ENCODE peak calls at places on chromosomes 2 and 18, in seven cellular contexts. One of them, this sample, is unnamed.

GRCh38 chr2:209162129-209162528 is 261.7 kb upstream of the MAP2 start:
- DNase-seq in memory B cell: no peak
- DNase-seq in activated naive CD4-positive, alpha-beta T cell treated with Interleukin-2 at 50 U/mL for 16 hours: no peak
- DNase-seq in lower lobe of right lung: no peak
- DNase-seq in neural crest cell: no peak
- DNase-seq in NCI-H1417: no peak
- DNase-seq in COLO829: no peak
- DNase-seq in this sample: no peak

GRCh38 chr2:173654896-173655265 is 300.2 kb downstream of the CDCA7 start:
- DNase-seq in neural crest cell: no peak
- DNase-seq in COLO829: no peak
- DNase-seq in lower lobe of right lung: no peak
- DNase-seq in NCI-H1417: no peak
- DNase-seq in activated naive CD4-positive, alpha-beta T cell treated with Interleukin-2 at 50 U/mL for 16 hours: no peak
- DNase-seq in memory B cell: no peak
- DNase-seq in this sample: no peak

GRCh38 chr2:231110551-231110950 is 14.3 kb downstream of the HTR2B start:
- DNase-seq in neural crest cell: no peak
- DNase-seq in NCI-H1417: no peak
- DNase-seq in activated naive CD4-positive, alpha-beta T cell treated with Interleukin-2 at 50 U/mL for 16 hours: no peak
- DNase-seq in lower lobe of right lung: no peak
- DNase-seq in memory B cell: no peak
- DNase-seq in COLO829: no peak
- DNase-seq in this sample: no peak

GRCh38 chr18:8898990-8899389 is 193.6 kb downstream of the MTCL1 start:
- DNase-seq in memory B cell: no peak
- DNase-seq in activated naive CD4-positive, alpha-beta T cell treated with Interleukin-2 at 50 U/mL for 16 hours: no peak
- DNase-seq in NCI-H1417: no peak
- DNase-seq in neural crest cell: no peak
- DNase-seq in lower lobe of right lung: no peak
- DNase-seq in COLO829: no peak
- DNase-seq in this sample: no peak

GRCh38 chr2:65794994-65795393 is 362.6 kb upstream of the SPRED2 start:
- DNase-seq in lower lobe of right lung: no peak
- DNase-seq in memory B cell: no peak
- DNase-seq in NCI-H1417: no peak
- DNase-seq in activated naive CD4-positive, alpha-beta T cell treated with Interleukin-2 at 50 U/mL for 16 hours: no peak
- DNase-seq in neural crest cell: no peak
- DNase-seq in COLO829: no peak
- DNase-seq in this sample: no peak

GRCh38 chr2:226320073-226320948 is 479.3 kb downstream of the IRS1 start:
- DNase-seq in COLO829: no peak
- DNase-seq in activated naive CD4-positive, alpha-beta T cell treated with Interleukin-2 at 50 U/mL for 16 hours: no peak
- DNase-seq in NCI-H1417: no peak
- DNase-seq in lower lobe of right lung: peak; percentile 61
- DNase-seq in neural crest cell: no peak
- DNase-seq in memory B cell: no peak
- DNase-seq in this sample: no peak

GRCh38 chr2:162798407-162798806 is 40.2 kb downstream of the KCNH7 start:
- DNase-seq in neural crest cell: no peak
- DNase-seq in NCI-H1417: no peak
- DNase-seq in lower lobe of right lung: no peak
- DNase-seq in activated naive CD4-positive, alpha-beta T cell treated with Interleukin-2 at 50 U/mL for 16 hours: no peak
- DNase-seq in COLO829: no peak
- DNase-seq in memory B cell: no peak
- DNase-seq in this sample: no peak

GRCh38 chr18:62018761-62019041 is 125.9 kb upstream of the RNF152 start:
- DNase-seq in neural crest cell: no peak
- DNase-seq in COLO829: no peak
- DNase-seq in lower lobe of right lung: no peak
- DNase-seq in NCI-H1417: no peak
- DNase-seq in activated naive CD4-positive, alpha-beta T cell treated with Interleukin-2 at 50 U/mL for 16 hours: no peak
- DNase-seq in memory B cell: no peak
- DNase-seq in this sample: no peak

GRCh38 chr18:75257596-75257995 is 47.0 kb downstream of the TSHZ1 start:
- DNase-seq in activated naive CD4-positive, alpha-beta T cell treated with Interleukin-2 at 50 U/mL for 16 hours: no peak
- DNase-seq in neural crest cell: no peak
- DNase-seq in COLO829: no peak
- DNase-seq in lower lobe of right lung: no peak
- DNase-seq in memory B cell: no peak
- DNase-seq in NCI-H1417: no peak
- DNase-seq in this sample: no peak

GRCh38 chr2:11681722-11682589 is 12.0 kb upstream of the NTSR2 start:
- DNase-seq in NCI-H1417: peak; percentile 80
- DNase-seq in memory B cell: peak; percentile 49
- DNase-seq in lower lobe of right lung: no peak
- DNase-seq in COLO829: peak; percentile 88
- DNase-seq in neural crest cell: peak; percentile 59
- DNase-seq in activated naive CD4-positive, alpha-beta T cell treated with Interleukin-2 at 50 U/mL for 16 hours: peak; percentile 51
- DNase-seq in this sample: peak; percentile 71

GRCh38 chr2:23327897-23328296 is 57.1 kb upstream of the KLHL29 start:
- DNase-seq in memory B cell: no peak
- DNase-seq in activated naive CD4-positive, alpha-beta T cell treated with Interleukin-2 at 50 U/mL for 16 hours: no peak
- DNase-seq in NCI-H1417: no peak
- DNase-seq in COLO829: no peak
- DNase-seq in lower lobe of right lung: no peak
- DNase-seq in neural crest cell: no peak
- DNase-seq in this sample: no peak

GRCh38 chr2:28326873-28327495 is 65.7 kb upstream of the FOSL2 start:
- DNase-seq in lower lobe of right lung: no peak
- DNase-seq in memory B cell: no peak
- DNase-seq in COLO829: no peak
- DNase-seq in neural crest cell: no peak
- DNase-seq in activated naive CD4-positive, alpha-beta T cell treated with Interleukin-2 at 50 U/mL for 16 hours: no peak
- DNase-seq in NCI-H1417: no peak
- DNase-seq in this sample: peak; percentile 86

GRCh38 chr18:78986018-78986481 is 6.4 kb downstream of the SALL3 start:
- DNase-seq in COLO829: peak; percentile 28
- DNase-seq in NCI-H1417: peak; percentile 26
- DNase-seq in neural crest cell: peak; percentile 52
- DNase-seq in activated naive CD4-positive, alpha-beta T cell treated with Interleukin-2 at 50 U/mL for 16 hours: no peak
- DNase-seq in memory B cell: no peak
- DNase-seq in lower lobe of right lung: no peak
- DNase-seq in this sample: no peak

GRCh38 chr18:13868501-13869271 is 44.7 kb downstream of the MC5R start:
- DNase-seq in memory B cell: no peak
- DNase-seq in activated naive CD4-positive, alpha-beta T cell treated with Interleukin-2 at 50 U/mL for 16 hours: no peak
- DNase-seq in neural crest cell: no peak
- DNase-seq in NCI-H1417: no peak
- DNase-seq in lower lobe of right lung: no peak
- DNase-seq in COLO829: no peak
- DNase-seq in this sample: no peak

GRCh38 chr2:231399853-231400667 is 4.5 kb downstream of the B3GNT7 start:
- DNase-seq in memory B cell: no peak
- DNase-seq in COLO829: peak; percentile 22
- DNase-seq in neural crest cell: no peak
- DNase-seq in lower lobe of right lung: no peak
- DNase-seq in activated naive CD4-positive, alpha-beta T cell treated with Interleukin-2 at 50 U/mL for 16 hours: no peak
- DNase-seq in NCI-H1417: no peak
- DNase-seq in this sample: no peak

GRCh38 chr2:128654404-128654803 is 335.7 kb upstream of the HS6ST1 start:
- DNase-seq in lower lobe of right lung: no peak
- DNase-seq in COLO829: no peak
- DNase-seq in memory B cell: peak; percentile 23
- DNase-seq in NCI-H1417: no peak
- DNase-seq in activated naive CD4-positive, alpha-beta T cell treated with Interleukin-2 at 50 U/mL for 16 hours: no peak
- DNase-seq in neural crest cell: no peak
- DNase-seq in this sample: no peak

GRCh38 chr18:63237486-63237885 is 82.1 kb downstream of the BCL2 start:
- DNase-seq in COLO829: no peak
- DNase-seq in NCI-H1417: no peak
- DNase-seq in activated naive CD4-positive, alpha-beta T cell treated with Interleukin-2 at 50 U/mL for 16 hours: no peak
- DNase-seq in memory B cell: no peak
- DNase-seq in lower lobe of right lung: no peak
- DNase-seq in neural crest cell: no peak
- DNase-seq in this sample: no peak

GRCh38 chr18:42514522-42514921 is 559.5 kb downstream of the PIK3C3 start:
- DNase-seq in COLO829: no peak
- DNase-seq in activated naive CD4-positive, alpha-beta T cell treated with Interleukin-2 at 50 U/mL for 16 hours: no peak
- DNase-seq in neural crest cell: no peak
- DNase-seq in NCI-H1417: no peak
- DNase-seq in lower lobe of right lung: no peak
- DNase-seq in memory B cell: no peak
- DNase-seq in this sample: no peak

GRCh38 chr2:63786506-63786905 is 55.2 kb upstream of the UGP2 start:
- DNase-seq in neural crest cell: no peak
- DNase-seq in COLO829: no peak
- DNase-seq in lower lobe of right lung: no peak
- DNase-seq in NCI-H1417: no peak
- DNase-seq in activated naive CD4-positive, alpha-beta T cell treated with Interleukin-2 at 50 U/mL for 16 hours: no peak
- DNase-seq in memory B cell: no peak
- DNase-seq in this sample: no peak

GRCh38 chr2:127313359-127313758 is 19.4 kb upstream of the ERCC3 start:
- DNase-seq in NCI-H1417: no peak
- DNase-seq in lower lobe of right lung: no peak
- DNase-seq in neural crest cell: no peak
- DNase-seq in COLO829: no peak
- DNase-seq in memory B cell: no peak
- DNase-seq in activated naive CD4-positive, alpha-beta T cell treated with Interleukin-2 at 50 U/mL for 16 hours: no peak
- DNase-seq in this sample: no peak

GRCh38 chr2:201135396-201135795 is 19.4 kb downstream of the CFLAR start:
- DNase-seq in memory B cell: no peak
- DNase-seq in neural crest cell: no peak
- DNase-seq in activated naive CD4-positive, alpha-beta T cell treated with Interleukin-2 at 50 U/mL for 16 hours: no peak
- DNase-seq in lower lobe of right lung: no peak
- DNase-seq in COLO829: no peak
- DNase-seq in NCI-H1417: no peak
- DNase-seq in this sample: no peak

GRCh38 chr2:46431481-46432235 is 47.7 kb upstream of the TMEM247 start:
- DNase-seq in neural crest cell: no peak
- DNase-seq in COLO829: no peak
- DNase-seq in activated naive CD4-positive, alpha-beta T cell treated with Interleukin-2 at 50 U/mL for 16 hours: no peak
- DNase-seq in NCI-H1417: no peak
- DNase-seq in lower lobe of right lung: no peak
- DNase-seq in memory B cell: no peak
- DNase-seq in this sample: no peak

GRCh38 chr2:33589444-33589843 is 9.7 kb downstream of the FAM98A start:
- DNase-seq in NCI-H1417: no peak
- DNase-seq in COLO829: no peak
- DNase-seq in memory B cell: no peak
- DNase-seq in lower lobe of right lung: no peak
- DNase-seq in neural crest cell: no peak
- DNase-seq in activated naive CD4-positive, alpha-beta T cell treated with Interleukin-2 at 50 U/mL for 16 hours: no peak
- DNase-seq in this sample: no peak

GRCh38 chr2:215918901-215919585 is 94.3 kb downstream of the MREG start:
- DNase-seq in COLO829: no peak
- DNase-seq in neural crest cell: no peak
- DNase-seq in NCI-H1417: no peak
- DNase-seq in activated naive CD4-positive, alpha-beta T cell treated with Interleukin-2 at 50 U/mL for 16 hours: no peak
- DNase-seq in memory B cell: no peak
- DNase-seq in lower lobe of right lung: no peak
- DNase-seq in this sample: no peak

GRCh38 chr2:160836755-160837154 is 323.5 kb upstream of the TANK start:
- DNase-seq in COLO829: no peak
- DNase-seq in memory B cell: no peak
- DNase-seq in NCI-H1417: no peak
- DNase-seq in neural crest cell: no peak
- DNase-seq in activated naive CD4-positive, alpha-beta T cell treated with Interleukin-2 at 50 U/mL for 16 hours: no peak
- DNase-seq in lower lobe of right lung: no peak
- DNase-seq in this sample: no peak

GRCh38 chr2:205270689-205271088 is 411.6 kb upstream of the NRP2 start:
- DNase-seq in lower lobe of right lung: no peak
- DNase-seq in memory B cell: no peak
- DNase-seq in neural crest cell: no peak
- DNase-seq in NCI-H1417: no peak
- DNase-seq in activated naive CD4-positive, alpha-beta T cell treated with Interleukin-2 at 50 U/mL for 16 hours: no peak
- DNase-seq in COLO829: peak; percentile 44
- DNase-seq in this sample: no peak

GRCh38 chr18:7032537-7032936 is 85.1 kb downstream of the LAMA1 start:
- DNase-seq in lower lobe of right lung: no peak
- DNase-seq in COLO829: no peak
- DNase-seq in activated naive CD4-positive, alpha-beta T cell treated with Interleukin-2 at 50 U/mL for 16 hours: no peak
- DNase-seq in memory B cell: no peak
- DNase-seq in neural crest cell: no peak
- DNase-seq in NCI-H1417: no peak
- DNase-seq in this sample: no peak

GRCh38 chr2:174544156-174544555 is 53.4 kb downstream of the WIPF1 start:
- DNase-seq in lower lobe of right lung: no peak
- DNase-seq in neural crest cell: no peak
- DNase-seq in COLO829: peak; percentile 84
- DNase-seq in memory B cell: no peak
- DNase-seq in NCI-H1417: no peak
- DNase-seq in activated naive CD4-positive, alpha-beta T cell treated with Interleukin-2 at 50 U/mL for 16 hours: no peak
- DNase-seq in this sample: no peak